ENCODE peak calls at places on chromosomes 16 and 17, in ten cellular contexts. One of them, this sample, is unnamed.

GRCh38 chr16:46688101-46688656 is 799 bp downstream of the VPS35 start:
- DNase-seq in heart left ventricle: no peak
- DNase-seq in pancreas: no peak
- DNase-seq in adrenal gland: peak; percentile 77
- DNase-seq in CD4-positive, alpha-beta T cell: no peak
- DNase-seq in dorsolateral prefrontal cortex: no peak
- DNase-seq in tibial nerve: no peak
- DNase-seq in substantia nigra: peak; percentile 44
- DNase-seq in OCI-LY7: no peak
- DNase-seq in sigmoid colon: no peak
- DNase-seq in this sample: no peak

GRCh38 chr17:75645889-75646625 is 12.8 kb downstream of the SMIM5 start:
- DNase-seq in OCI-LY7: no peak
- DNase-seq in sigmoid colon: peak; percentile 64
- DNase-seq in tibial nerve: no peak
- DNase-seq in heart left ventricle: no peak
- DNase-seq in pancreas: peak; percentile 93
- DNase-seq in CD4-positive, alpha-beta T cell: no peak
- DNase-seq in dorsolateral prefrontal cortex: peak; percentile 85
- DNase-seq in substantia nigra: peak; percentile 94
- DNase-seq in adrenal gland: peak; percentile 81
- DNase-seq in this sample: peak; percentile 86

GRCh38 chr17:73575470-73576235 is 68.6 kb downstream of the SDK2 start:
- DNase-seq in adrenal gland: no peak
- DNase-seq in CD4-positive, alpha-beta T cell: no peak
- DNase-seq in tibial nerve: no peak
- DNase-seq in substantia nigra: no peak
- DNase-seq in OCI-LY7: no peak
- DNase-seq in dorsolateral prefrontal cortex: no peak
- DNase-seq in pancreas: no peak
- DNase-seq in sigmoid colon: no peak
- DNase-seq in heart left ventricle: no peak
- DNase-seq in this sample: no peak

GRCh38 chr17:79832211-79833109 is 6.8 kb downstream of the CBX4 start:
- DNase-seq in tibial nerve: no peak
- DNase-seq in pancreas: peak; percentile 55
- DNase-seq in dorsolateral prefrontal cortex: no peak
- DNase-seq in heart left ventricle: peak; percentile 49
- DNase-seq in CD4-positive, alpha-beta T cell: no peak
- DNase-seq in substantia nigra: no peak
- DNase-seq in adrenal gland: no peak
- DNase-seq in OCI-LY7: no peak
- DNase-seq in sigmoid colon: peak; percentile 67
- DNase-seq in this sample: no peak

GRCh38 chr17:81578561-81579225 is 26.5 kb upstream of the FAAP100 start:
- DNase-seq in pancreas: no peak
- DNase-seq in heart left ventricle: no peak
- DNase-seq in OCI-LY7: no peak
- DNase-seq in substantia nigra: no peak
- DNase-seq in adrenal gland: no peak
- DNase-seq in CD4-positive, alpha-beta T cell: no peak
- DNase-seq in dorsolateral prefrontal cortex: no peak
- DNase-seq in sigmoid colon: no peak
- DNase-seq in tibial nerve: no peak
- DNase-seq in this sample: no peak

GRCh38 chr16:66668777-66669444 is 27.6 kb downstream of the CMTM4 start:
- DNase-seq in substantia nigra: no peak
- DNase-seq in adrenal gland: no peak
- DNase-seq in sigmoid colon: no peak
- DNase-seq in pancreas: no peak
- DNase-seq in dorsolateral prefrontal cortex: no peak
- DNase-seq in OCI-LY7: no peak
- DNase-seq in tibial nerve: no peak
- DNase-seq in CD4-positive, alpha-beta T cell: no peak
- DNase-seq in heart left ventricle: no peak
- DNase-seq in this sample: no peak

GRCh38 chr17:10036511-10037061 is 131.5 kb upstream of the RCVRN start:
- DNase-seq in heart left ventricle: peak; percentile 91
- DNase-seq in substantia nigra: peak; percentile 89
- DNase-seq in CD4-positive, alpha-beta T cell: no peak
- DNase-seq in tibial nerve: peak; percentile 73
- DNase-seq in OCI-LY7: no peak
- DNase-seq in pancreas: no peak
- DNase-seq in adrenal gland: peak; percentile 62
- DNase-seq in dorsolateral prefrontal cortex: peak; percentile 88
- DNase-seq in sigmoid colon: peak; percentile 92
- DNase-seq in this sample: no peak

GRCh38 chr17:28008526-28008925 is 34.0 kb upstream of the NLK start:
- DNase-seq in substantia nigra: no peak
- DNase-seq in OCI-LY7: peak; percentile 6
- DNase-seq in tibial nerve: no peak
- DNase-seq in dorsolateral prefrontal cortex: no peak
- DNase-seq in adrenal gland: peak; percentile 66
- DNase-seq in sigmoid colon: no peak
- DNase-seq in pancreas: peak; percentile 59
- DNase-seq in heart left ventricle: peak; percentile 36
- DNase-seq in CD4-positive, alpha-beta T cell: no peak
- DNase-seq in this sample: no peak

GRCh38 chr16:4679854-4680636 is 13.3 kb upstream of the NUDT16L1 start:
- DNase-seq in CD4-positive, alpha-beta T cell: no peak
- DNase-seq in OCI-LY7: no peak
- DNase-seq in substantia nigra: peak; percentile 36
- DNase-seq in heart left ventricle: peak; percentile 76
- DNase-seq in pancreas: peak; percentile 53
- DNase-seq in tibial nerve: peak; percentile 45
- DNase-seq in adrenal gland: peak; percentile 76
- DNase-seq in sigmoid colon: peak; percentile 87
- DNase-seq in dorsolateral prefrontal cortex: peak; percentile 64
- DNase-seq in this sample: no peak

GRCh38 chr17:43034623-43035293 is 9.7 kb downstream of the RND2 start:
- DNase-seq in substantia nigra: no peak
- DNase-seq in adrenal gland: no peak
- DNase-seq in OCI-LY7: no peak
- DNase-seq in pancreas: no peak
- DNase-seq in CD4-positive, alpha-beta T cell: no peak
- DNase-seq in sigmoid colon: no peak
- DNase-seq in heart left ventricle: no peak
- DNase-seq in tibial nerve: no peak
- DNase-seq in dorsolateral prefrontal cortex: peak; percentile 37
- DNase-seq in this sample: no peak

GRCh38 chr16:17529982-17530760 is 59.4 kb upstream of the XYLT1 start:
- DNase-seq in heart left ventricle: no peak
- DNase-seq in sigmoid colon: no peak
- DNase-seq in CD4-positive, alpha-beta T cell: peak; percentile 8
- DNase-seq in pancreas: no peak
- DNase-seq in OCI-LY7: no peak
- DNase-seq in substantia nigra: no peak
- DNase-seq in adrenal gland: no peak
- DNase-seq in dorsolateral prefrontal cortex: no peak
- DNase-seq in tibial nerve: no peak
- DNase-seq in this sample: no peak

GRCh38 chr17:60506312-60506711 is 19.7 kb downstream of the APPBP2 start:
- DNase-seq in CD4-positive, alpha-beta T cell: no peak
- DNase-seq in dorsolateral prefrontal cortex: no peak
- DNase-seq in pancreas: no peak
- DNase-seq in OCI-LY7: no peak
- DNase-seq in heart left ventricle: no peak
- DNase-seq in tibial nerve: no peak
- DNase-seq in adrenal gland: no peak
- DNase-seq in sigmoid colon: no peak
- DNase-seq in substantia nigra: no peak
- DNase-seq in this sample: no peak

GRCh38 chr16:87312008-87312407 is 5.2 kb downstream of the C16orf95 start:
- DNase-seq in dorsolateral prefrontal cortex: no peak
- DNase-seq in pancreas: no peak
- DNase-seq in substantia nigra: no peak
- DNase-seq in adrenal gland: no peak
- DNase-seq in heart left ventricle: no peak
- DNase-seq in sigmoid colon: no peak
- DNase-seq in CD4-positive, alpha-beta T cell: no peak
- DNase-seq in OCI-LY7: no peak
- DNase-seq in tibial nerve: no peak
- DNase-seq in this sample: no peak

GRCh38 chr17:35540589-35541404 is 3.3 kb upstream of the SLFN12L start:
- DNase-seq in OCI-LY7: peak; percentile 27
- DNase-seq in heart left ventricle: peak; percentile 57
- DNase-seq in adrenal gland: peak; percentile 66
- DNase-seq in CD4-positive, alpha-beta T cell: peak; percentile 26
- DNase-seq in tibial nerve: peak; percentile 20
- DNase-seq in dorsolateral prefrontal cortex: no peak
- DNase-seq in pancreas: no peak
- DNase-seq in sigmoid colon: peak; percentile 69
- DNase-seq in substantia nigra: peak; percentile 5
- DNase-seq in this sample: no peak

GRCh38 chr16:65044861-65045260 is 77.0 kb downstream of the CDH11 start:
- DNase-seq in heart left ventricle: no peak
- DNase-seq in tibial nerve: no peak
- DNase-seq in CD4-positive, alpha-beta T cell: no peak
- DNase-seq in substantia nigra: no peak
- DNase-seq in OCI-LY7: no peak
- DNase-seq in pancreas: no peak
- DNase-seq in dorsolateral prefrontal cortex: no peak
- DNase-seq in adrenal gland: no peak
- DNase-seq in sigmoid colon: no peak
- DNase-seq in this sample: no peak

GRCh38 chr16:65038125-65038524 is 83.7 kb downstream of the CDH11 start:
- DNase-seq in OCI-LY7: no peak
- DNase-seq in sigmoid colon: no peak
- DNase-seq in CD4-positive, alpha-beta T cell: no peak
- DNase-seq in substantia nigra: peak; percentile 28
- DNase-seq in dorsolateral prefrontal cortex: no peak
- DNase-seq in tibial nerve: no peak
- DNase-seq in adrenal gland: no peak
- DNase-seq in pancreas: no peak
- DNase-seq in heart left ventricle: no peak
- DNase-seq in this sample: no peak

GRCh38 chr16:65037558-65037957 is 84.3 kb downstream of the CDH11 start:
- DNase-seq in CD4-positive, alpha-beta T cell: no peak
- DNase-seq in dorsolateral prefrontal cortex: no peak
- DNase-seq in pancreas: no peak
- DNase-seq in substantia nigra: peak; percentile 46
- DNase-seq in adrenal gland: no peak
- DNase-seq in heart left ventricle: no peak
- DNase-seq in sigmoid colon: no peak
- DNase-seq in OCI-LY7: no peak
- DNase-seq in tibial nerve: no peak
- DNase-seq in this sample: no peak

GRCh38 chr16:65042966-65043365 is 78.9 kb downstream of the CDH11 start:
- DNase-seq in heart left ventricle: no peak
- DNase-seq in CD4-positive, alpha-beta T cell: no peak
- DNase-seq in adrenal gland: no peak
- DNase-seq in pancreas: no peak
- DNase-seq in dorsolateral prefrontal cortex: no peak
- DNase-seq in sigmoid colon: no peak
- DNase-seq in OCI-LY7: no peak
- DNase-seq in tibial nerve: no peak
- DNase-seq in substantia nigra: no peak
- DNase-seq in this sample: no peak
- H3K27ac ChIP-seq in heart left ventricle: no peak overlapping the region
- H3K27ac ChIP-seq in CD4-positive, alpha-beta T cell: no peak overlapping the region
- H3K27ac ChIP-seq in adrenal gland: no peak overlapping the region
- H3K27ac ChIP-seq in pancreas: no peak overlapping the region
- H3K27ac ChIP-seq in dorsolateral prefrontal cortex: peak overlapping the region; percentile 23
- H3K27ac ChIP-seq in sigmoid colon: no peak overlapping the region
- H3K27ac ChIP-seq in OCI-LY7: no peak overlapping the region
- H3K27ac ChIP-seq in tibial nerve: no peak overlapping the region
- H3K27ac ChIP-seq in substantia nigra: peak overlapping the region; percentile 73
- H3K27ac ChIP-seq in this sample: peak overlapping the region; percentile 32

GRCh38 chr17:20071824-20072691 is 62.9 kb downstream of the SPECC1 start:
- DNase-seq in adrenal gland: no peak
- DNase-seq in CD4-positive, alpha-beta T cell: no peak
- DNase-seq in pancreas: no peak
- DNase-seq in sigmoid colon: no peak
- DNase-seq in tibial nerve: no peak
- DNase-seq in OCI-LY7: no peak
- DNase-seq in substantia nigra: no peak
- DNase-seq in dorsolateral prefrontal cortex: no peak
- DNase-seq in heart left ventricle: no peak
- DNase-seq in this sample: no peak
- H3K27ac ChIP-seq in adrenal gland: no peak overlapping the region
- H3K27ac ChIP-seq in CD4-positive, alpha-beta T cell: no peak overlapping the region
- H3K27ac ChIP-seq in pancreas: no peak overlapping the region
- H3K27ac ChIP-seq in sigmoid colon: no peak overlapping the region
- H3K27ac ChIP-seq in tibial nerve: peak overlapping the region; percentile 69
- H3K27ac ChIP-seq in OCI-LY7: no peak overlapping the region
- H3K27ac ChIP-seq in substantia nigra: no peak overlapping the region
- H3K27ac ChIP-seq in dorsolateral prefrontal cortex: no peak overlapping the region
- H3K27ac ChIP-seq in heart left ventricle: no peak overlapping the region
- H3K27ac ChIP-seq in this sample: no peak overlapping the region

DNA sequence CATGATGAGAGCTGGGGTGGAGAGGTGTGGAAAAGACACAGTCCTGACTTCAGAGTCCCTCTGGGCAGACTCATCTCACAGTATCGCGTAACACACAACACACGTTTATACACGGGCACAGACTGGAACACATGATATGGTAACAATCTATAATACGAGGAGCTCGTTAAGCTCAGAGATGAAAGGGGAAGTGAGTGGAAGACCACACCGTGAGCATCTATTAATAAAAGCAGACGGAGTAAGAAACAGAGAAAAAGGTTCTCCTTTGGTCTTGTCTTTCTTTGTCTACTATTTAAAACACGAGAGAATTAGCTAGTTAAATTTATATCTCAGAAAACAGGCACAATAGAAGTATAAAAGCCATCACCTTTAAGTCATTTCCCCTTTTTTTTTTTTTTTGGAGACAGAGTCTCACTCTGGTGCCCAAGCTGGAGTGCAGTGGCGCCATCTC is 13.5 kb downstream of the ANKRD11 start:
- DNase-seq in CD4-positive, alpha-beta T cell: no peak
- DNase-seq in OCI-LY7: peak; percentile 76
- DNase-seq in heart left ventricle: no peak
- DNase-seq in tibial nerve: no peak
- DNase-seq in sigmoid colon: no peak
- DNase-seq in adrenal gland: no peak
- DNase-seq in substantia nigra: no peak
- DNase-seq in pancreas: no peak
- DNase-seq in dorsolateral prefrontal cortex: no peak
- DNase-seq in this sample: no peak
- H3K27ac ChIP-seq in CD4-positive, alpha-beta T cell: no peak overlapping the region
- H3K27ac ChIP-seq in OCI-LY7: peak overlapping the region; percentile 73
- H3K27ac ChIP-seq in heart left ventricle: no peak overlapping the region
- H3K27ac ChIP-seq in tibial nerve: no peak overlapping the region
- H3K27ac ChIP-seq in sigmoid colon: no peak overlapping the region
- H3K27ac ChIP-seq in adrenal gland: no peak overlapping the region
- H3K27ac ChIP-seq in substantia nigra: no peak overlapping the region
- H3K27ac ChIP-seq in pancreas: no peak overlapping the region
- H3K27ac ChIP-seq in dorsolateral prefrontal cortex: no peak overlapping the region
- H3K27ac ChIP-seq in this sample: no peak overlapping the region

DNA sequence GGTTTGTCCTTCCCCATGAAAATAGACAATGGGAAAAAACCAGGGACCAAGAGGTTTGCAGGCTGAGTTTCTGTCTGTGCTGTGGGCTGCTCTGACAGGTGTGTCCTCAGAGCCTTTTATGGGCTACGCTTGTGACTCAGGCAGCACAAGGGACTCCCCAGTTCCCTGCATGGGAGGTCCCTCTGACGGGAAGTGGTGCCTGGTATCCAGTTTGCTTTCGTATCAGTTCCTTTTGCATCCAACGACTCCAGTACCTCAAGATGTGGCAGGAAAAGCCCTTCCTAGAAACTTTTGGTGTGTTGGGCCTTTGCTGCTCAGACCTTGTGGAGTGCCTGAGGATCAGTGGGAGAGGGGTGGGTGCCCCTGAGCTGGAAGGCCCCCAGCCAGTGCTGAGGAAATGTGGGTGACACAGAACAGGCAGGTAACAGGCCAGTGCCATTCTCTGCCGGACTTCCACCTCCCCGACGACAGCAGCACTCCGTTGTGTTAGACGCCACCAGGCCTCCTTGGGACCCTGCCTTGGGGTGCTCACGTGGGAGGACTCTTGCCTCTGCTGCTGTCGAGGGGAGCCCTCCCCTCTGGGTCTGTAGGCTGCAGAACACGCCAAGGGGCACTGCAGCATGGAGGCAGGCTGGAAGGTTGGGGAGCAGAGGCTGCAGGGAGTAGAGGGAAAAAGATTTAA is 38.4 kb upstream of the IRF8 start:
- DNase-seq in sigmoid colon: no peak
- DNase-seq in dorsolateral prefrontal cortex: no peak
- DNase-seq in substantia nigra: no peak
- DNase-seq in OCI-LY7: no peak
- DNase-seq in CD4-positive, alpha-beta T cell: no peak
- DNase-seq in tibial nerve: no peak
- DNase-seq in adrenal gland: peak; percentile 38
- DNase-seq in pancreas: no peak
- DNase-seq in heart left ventricle: no peak
- DNase-seq in this sample: no peak
- H3K27ac ChIP-seq in sigmoid colon: no peak overlapping the region
- H3K27ac ChIP-seq in dorsolateral prefrontal cortex: no peak overlapping the region
- H3K27ac ChIP-seq in substantia nigra: no peak overlapping the region
- H3K27ac ChIP-seq in OCI-LY7: no peak overlapping the region
- H3K27ac ChIP-seq in CD4-positive, alpha-beta T cell: no peak overlapping the region
- H3K27ac ChIP-seq in tibial nerve: no peak overlapping the region
- H3K27ac ChIP-seq in adrenal gland: no peak overlapping the region
- H3K27ac ChIP-seq in pancreas: no peak overlapping the region
- H3K27ac ChIP-seq in heart left ventricle: no peak overlapping the region
- H3K27ac ChIP-seq in this sample: no peak overlapping the region